ENCODE peak calls at places on chromosome 6, in four cellular contexts. A, U, V and X are unnamed samples.

GRCh38 chr6:161237176-161237575 is 36.7 kb downstream of the AGPAT4 start:
- DNase-seq in A (no peak), U (no peak), V (no peak), X (no peak)

GRCh38 chr6:4370066-4370465 is 234.7 kb upstream of the ECI2 start:
- DNase-seq in A (no peak), U (no peak), V (no peak), X (peak)

GRCh38 chr6:44642345-44642744 is 254.8 kb downstream of the CDC5L start:
- DNase-seq in A (no peak), U (no peak), V (no peak), X (no peak)

GRCh38 chr6:140346461-140346860 is 972.0 kb upstream of the CITED2 start:
- DNase-seq in A (no peak), U (no peak), V (no peak), X (peak)

GRCh38 chr6:119240257-119241123 is 109.1 kb downstream of the MAN1A1 start:
- DNase-seq in A (no peak), U (peak), V (no peak), X (peak)

GRCh38 chr6:73203098-73203497 is 22.2 kb downstream of the KHDC1L start:
- DNase-seq in A (no peak), U (no peak), V (no peak), X (no peak)

GRCh38 chr6:125310994-125311649 is 9.4 kb upstream of the HDDC2 start:
- DNase-seq in A (peak), U (peak), V (no peak), X (peak)

GRCh38 chr6:130670142-130670541 is 157.1 kb upstream of the SMLR1 start:
- DNase-seq in A (no peak), U (no peak), V (no peak), X (no peak)

GRCh38 chr6:161233986-161234620 is 39.8 kb downstream of the AGPAT4 start:
- DNase-seq in A (peak), U (no peak), V (no peak), X (peak)

GRCh38 chr6:166310634-166311033 is 2.4 kb upstream of the PRR18 start:
- DNase-seq in A (no peak), U (no peak), V (no peak), X (no peak)

GRCh38 chr6:91132461-91132860 is 545.6 kb upstream of the MAP3K7 start:
- DNase-seq in A (no peak), U (no peak), V (no peak), X (peak)

GRCh38 chr6:84330325-84330724 is 102.9 kb upstream of the CEP162 start:
- DNase-seq in A (no peak), U (no peak), V (no peak), X (no peak)

GRCh38 chr6:64046746-64047208 is 411.2 kb downstream of the PHF3 start:
- DNase-seq in A (no peak), U (no peak), V (no peak), X (no peak)

GRCh38 chr6:116265081-116265829 is 11.4 kb upstream of the TSPYL4 start:
- DNase-seq in A (no peak), U (no peak), V (no peak), X (no peak)

GRCh38 chr6:133756046-133756445 is 132.9 kb upstream of the TCF21 start:
- DNase-seq in A (no peak), U (no peak), V (no peak), X (no peak)

GRCh38 chr6:153702671-153703070 is 336.4 kb upstream of the OPRM1 start:
- DNase-seq in A (no peak), U (no peak), V (no peak), X (no peak)

GRCh38 chr6:87333591-87334181 is 4.6 kb upstream of the GJB7 start:
- DNase-seq in A (no peak), U (no peak), V (no peak), X (no peak)

GRCh38 chr6:134517145-134517658 is 199.3 kb upstream of the SGK1 start:
- DNase-seq in A (peak), U (peak), V (no peak), X (no peak)

GRCh38 chr6:52509281-52510212 is 67.3 kb downstream of the TRAM2 start:
- DNase-seq in A (no peak), U (no peak), V (no peak), X (peak)

GRCh38 chr6:13273931-13274706 is 54.2 kb downstream of the TBC1D7 start:
- DNase-seq in A (no peak), U (no peak), V (peak), X (no peak)

GRCh38 chr6:1574895-1575212 is 34.9 kb upstream of the FOXC1 start:
- DNase-seq in A (no peak), U (no peak), V (no peak), X (no peak)

GRCh38 chr6:47071681-47072080 is 29.5 kb upstream of the ADGRF1 start:
- DNase-seq in A (no peak), U (no peak), V (no peak), X (no peak)

GRCh38 chr6:43107344-43108062 is 31.4 kb downstream of the PTK7 start:
- DNase-seq in A (no peak), U (no peak), V (no peak), X (no peak)

GRCh38 chr6:160987265-160987664 is 4.3 kb upstream of the MAP3K4 start:
- DNase-seq in A (no peak), U (no peak), V (no peak), X (no peak)

GRCh38 chr6:165766457-165766856 is 103.4 kb upstream of the PDE10A start:
- DNase-seq in A (no peak), U (no peak), V (no peak), X (peak)

GRCh38 chr6:149221774-149222070 is 95.8 kb upstream of the TAB2 start:
- DNase-seq in A (no peak), U (no peak), V (no peak), X (no peak)

GRCh38 chr6:56026461-56027180 is 151.2 kb upstream of the BMP5 start:
- DNase-seq in A (no peak), U (no peak), V (no peak), X (no peak)

GRCh38 chr6:144144996-144145395 is 5.3 kb upstream of the STX11 start:
- DNase-seq in A (no peak), U (no peak), V (no peak), X (no peak)

GRCh38 chr6:90221403-90221802 is 75.2 kb downstream of the BACH2 start:
- DNase-seq in A (no peak), U (no peak), V (no peak), X (no peak)

GRCh38 chr6:24887520-24887919 is 48.2 kb downstream of the RIPOR2 start:
- DNase-seq in A (no peak), U (no peak), V (no peak), X (no peak)